ENCODE peak calls at places on chromosome 20, in four cellular contexts. W is IMR-90, A is GM12878, F is endothelial cell of umbilical vein. U is an unnamed sample.

GRCh38 chr20:17097603-17098002 is 129.2 kb upstream of the PCSK2 start:
- DNase-seq in W (no peak), A (no peak), F (no peak), U (no peak)

GRCh38 chr20:12737497-12737896 is 271.3 kb upstream of the SPTLC3 start:
- DNase-seq in W (no peak), A (no peak), F (no peak), U (no peak)

GRCh38 chr20:45095753-45096371 is 5.1 kb downstream of the KCNS1 start:
- DNase-seq in W (peak), A (peak), F (peak), U (peak)

GRCh38 chr20:47360489-47361267 is 4.2 kb upstream of the ZMYND8 start:
- DNase-seq in W (peak), A (no peak), F (peak), U (peak)

GRCh38 chr20:52103469-52103910 is 88.1 kb downstream of the ZFP64 start:
- DNase-seq in W (peak), A (no peak), F (peak), U (peak)

GRCh38 chr20:46741924-46742692 is 32.7 kb downstream of the SLC2A10 start:
- DNase-seq in W (no peak), A (no peak), F (no peak), U (no peak)

GRCh38 chr20:44485830-44486198 is 10.1 kb downstream of the TTPAL start:
- DNase-seq in W (no peak), A (no peak), F (no peak), U (no peak)

GRCh38 chr20:57080796-57081195 is 185.6 kb downstream of the BMP7 start:
- DNase-seq in W (no peak), A (no peak), F (no peak), U (no peak)

GRCh38 chr20:34713194-34713943 is 9.2 kb downstream of the TP53INP2 start:
- DNase-seq in W (peak), A (peak), F (peak), U (peak)

GRCh38 chr20:1946762-1947534 is 46.9 kb downstream of the PDYN start:
- DNase-seq in W (peak), A (no peak), F (no peak), U (no peak)

GRCh38 chr20:34222208-34222607 is 19.0 kb upstream of the ASIP start:
- DNase-seq in W (peak), A (no peak), F (no peak), U (no peak)

GRCh38 chr20:49635171-49635570 is 67.2 kb upstream of the PTGIS start:
- DNase-seq in W (no peak), A (no peak), F (no peak), U (no peak)

GRCh38 chr20:44431118-44431501 is 44.6 kb upstream of the TTPAL start:
- DNase-seq in W (no peak), A (no peak), F (no peak), U (no peak)

GRCh38 chr20:46709459-46710148 is at the start of gene SLC2A10:
- DNase-seq in W (peak), A (no peak), F (peak), U (peak)

GRCh38 chr20:46398963-46399362 is 7.5 kb downstream of the ELMO2 start:
- DNase-seq in W (no peak), A (no peak), F (no peak), U (no peak)

GRCh38 chr20:61437280-61438206 is 185.5 kb downstream of the CDH4 start:
- DNase-seq in W (peak), A (no peak), F (no peak), U (no peak)

GRCh38 chr20:44559302-44559701 is 23.1 kb upstream of the PKIG start:
- DNase-seq in W (no peak), A (no peak), F (no peak), U (no peak)

GRCh38 chr20:60761056-60761455 is 491.0 kb upstream of the CDH4 start:
- DNase-seq in W (no peak), A (no peak), F (no peak), U (no peak)

GRCh38 chr20:19317240-19318069 is 105.0 kb downstream of the SLC24A3 start:
- DNase-seq in W (no peak), A (no peak), F (no peak), U (no peak)

GRCh38 chr20:35306931-35307517 is 14.8 kb upstream of the FAM83C start:
- DNase-seq in W (peak), A (no peak), F (peak), U (peak)

GRCh38 chr20:2693286-2693995 is 861 bp downstream of the EBF4 start:
- DNase-seq in W (no peak), A (no peak), F (peak), U (peak)

GRCh38 chr20:2741881-2742280 is 49.3 kb downstream of the EBF4 start:
- DNase-seq in W (no peak), A (no peak), F (no peak), U (no peak)

GRCh38 chr20:5895626-5896025 is 54.7 kb downstream of the TRMT6 start:
- DNase-seq in W (no peak), A (no peak), F (no peak), U (no peak)

GRCh38 chr20:16695633-16696032 is 34.2 kb upstream of the SNRPB2 start:
- DNase-seq in W (no peak), A (no peak), F (no peak), U (no peak)

GRCh38 chr20:34312024-34312460 is 8.9 kb upstream of the AHCY start:
- DNase-seq in W (no peak), A (no peak), F (no peak), U (no peak)

GRCh38 chr20:34220581-34220980 is 20.6 kb upstream of the ASIP start:
- DNase-seq in W (peak), A (no peak), F (peak), U (no peak)

GRCh38 chr20:45892049-45892816 is 1.1 kb downstream of the CTSA start:
- DNase-seq in W (peak), A (no peak), F (peak), U (peak)

GRCh38 chr20:54068495-54068894 is 1.9 kb downstream of the BCAS1 start:
- DNase-seq in W (no peak), A (no peak), F (no peak), U (no peak)

GRCh38 chr20:49245921-49246740 is 26.9 kb downstream of the DDX27 start:
- DNase-seq in W (peak), A (no peak), F (peak), U (peak)

GRCh38 chr20:137668-138131 is 4.7 kb upstream of the DEFB126 start:
- DNase-seq in W (no peak), A (no peak), F (no peak), U (peak)

GRCh38 chr20:46375771-46376170 is 30.6 kb downstream of the ELMO2 start:
- DNase-seq in W (peak), A (no peak), F (no peak), U (peak)

GRCh38 chr20:4401601-4402000 is 320.1 kb upstream of the PRND start:
- DNase-seq in W (peak), A (no peak), F (peak), U (no peak)

GRCh38 chr20:50224553-50225255 is 34.1 kb downstream of the CEBPB start:
- DNase-seq in W (peak), A (no peak), F (peak), U (peak)

GRCh38 chr20:1332749-1333300 is 3.9 kb upstream of the SDCBP2 start:
- DNase-seq in W (no peak), A (no peak), F (peak), U (no peak)

GRCh38 chr20:22568872-22569344 is 15.5 kb downstream of the FOXA2 start:
- DNase-seq in W (no peak), A (no peak), F (no peak), U (no peak)

GRCh38 chr20:6086868-6087267 is 33.0 kb upstream of the LRRN4 start:
- DNase-seq in W (no peak), A (no peak), F (no peak), U (no peak)

GRCh38 chr20:641516-641913 is 11.5 kb downstream of the SRXN1 start:
- DNase-seq in W (no peak), A (no peak), F (no peak), U (peak)

GRCh38 chr20:36950432-36951197 is 893 bp downstream of the SAMHD1 start:
- DNase-seq in W (peak), A (no peak), F (peak), U (peak)

GRCh38 chr20:40743172-40743775 is 54.2 kb upstream of the MAFB start:
- DNase-seq in W (no peak), A (no peak), F (no peak), U (no peak)

GRCh38 chr20:40741507-40742106 is 52.6 kb upstream of the MAFB start:
- DNase-seq in W (peak), A (no peak), F (peak), U (peak)

GRCh38 chr20:40744072-40744471 is 55.0 kb upstream of the MAFB start:
- DNase-seq in W (no peak), A (no peak), F (no peak), U (no peak)

GRCh38 chr20:40739841-40740240 is 50.8 kb upstream of the MAFB start:
- DNase-seq in W (no peak), A (no peak), F (no peak), U (no peak)

DNA sequence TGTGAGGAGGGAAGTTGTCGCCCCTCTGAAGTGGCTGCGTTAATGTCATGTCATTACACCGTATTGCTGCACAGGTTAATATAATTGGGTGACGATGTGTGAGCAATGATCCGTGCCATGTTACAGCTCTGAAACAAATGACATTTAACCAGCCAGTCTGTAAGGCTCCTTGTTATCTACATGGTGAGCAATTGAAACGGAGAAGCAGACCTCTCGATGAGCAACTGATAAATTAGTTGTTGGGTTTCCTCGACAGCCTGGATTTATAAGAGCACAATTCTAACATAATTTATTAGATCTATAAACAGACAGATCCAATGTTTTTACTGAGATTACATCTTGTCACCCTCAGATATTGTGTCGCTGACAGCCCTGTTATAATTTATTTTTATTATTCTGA is 49.9 kb upstream of the MAFB start:
- DNase-seq in W (no peak), A (no peak), F (no peak), U (no peak)
- TF ChIP-seq FOS in W (no peak), A (no peak), F (no peak), U (no peak)

GRCh38 chr20:14332796-14333345 is 4.5 kb downstream of the FLRT3 start:
- DNase-seq in W (no peak), A (no peak), F (no peak), U (no peak)

GRCh38 chr20:14333734-14334133 is 3.7 kb downstream of the FLRT3 start:
- DNase-seq in W (no peak), A (no peak), F (no peak), U (no peak)

GRCh38 chr20:14335122-14335521 is 2.3 kb downstream of the FLRT3 start:
- DNase-seq in W (no peak), A (no peak), F (no peak), U (no peak)

GRCh38 chr20:14336667-14337066 is 745 bp downstream of the FLRT3 start:
- DNase-seq in W (peak), A (no peak), F (no peak), U (no peak)

GRCh38 chr20:14334306-14334930 is 3.0 kb downstream of the FLRT3 start:
- DNase-seq in W (peak), A (no peak), F (peak), U (no peak)
- TF ChIP-seq FOS in W (no peak), A (no peak), F (no peak), U (no peak)

GRCh38 chr20:59495894-59496510 is 108.3 kb upstream of the PHACTR3 start:
- DNase-seq in W (peak), A (no peak), F (peak), U (peak)
- TF ChIP-seq FOS in W (no peak), A (no peak), F (no peak), U (no peak)

GRCh38 chr20:10673176-10673830 is 496 bp downstream of the JAG1 start:
- DNase-seq in W (no peak), A (no peak), F (peak), U (peak)
- TF ChIP-seq FOS in W (no peak), A (no peak), F (no peak), U (no peak)

DNA sequence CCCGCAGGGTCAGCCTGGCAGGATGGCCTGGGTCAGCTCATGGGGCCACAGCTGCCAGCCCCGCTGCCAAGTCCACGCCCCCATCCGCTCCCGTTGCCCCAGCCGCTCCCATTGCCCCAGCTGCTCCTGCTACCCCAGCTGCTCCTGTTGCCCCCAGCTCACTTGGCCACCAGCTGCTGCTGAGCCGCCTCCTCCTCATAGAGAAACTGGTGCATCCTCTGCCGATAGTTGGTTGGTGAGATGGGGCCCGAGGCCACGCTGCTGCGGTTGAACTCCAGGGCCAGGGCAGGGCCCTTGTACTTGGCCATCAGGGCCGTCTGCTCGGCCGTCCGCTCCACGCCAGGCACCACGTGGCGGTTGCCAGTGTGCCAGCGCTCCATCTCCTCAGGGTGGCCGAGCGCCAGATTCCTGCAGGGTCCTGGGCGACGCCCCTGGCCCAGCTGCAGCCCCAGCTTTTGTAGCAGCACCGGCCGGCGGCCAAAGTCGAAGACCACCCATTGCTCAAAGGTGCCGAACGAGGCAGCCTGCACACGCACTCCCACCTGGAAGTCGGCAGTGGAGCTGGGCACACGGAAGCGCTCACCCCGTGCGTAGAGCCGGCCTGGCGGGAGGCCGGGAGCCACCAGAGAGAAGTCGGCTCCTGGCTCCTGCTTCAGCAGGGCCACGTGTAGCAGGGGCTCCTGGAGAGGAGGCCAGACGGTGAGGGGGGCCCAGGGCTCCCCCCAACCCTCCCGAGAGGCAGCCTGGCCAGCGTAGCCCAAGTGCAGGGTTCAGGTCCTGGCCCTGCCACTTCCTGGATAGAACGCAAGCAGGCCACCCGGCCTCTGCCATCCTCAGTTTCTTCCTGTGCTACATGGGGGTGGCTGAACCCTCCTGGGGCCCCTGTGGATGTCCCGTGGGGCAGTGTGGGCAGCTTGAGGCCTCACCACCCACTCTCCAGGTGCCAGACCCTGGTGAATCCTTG is 4.8 kb downstream of the HELZ2 start:
- DNase-seq in W (no peak), A (no peak), F (no peak), U (no peak)
- TF ChIP-seq FOS in W (no peak), A (no peak), F (no peak), U (no peak)

GRCh38 chr20:62831854-62832211 is 15.0 kb downstream of the COL9A3 start:
- DNase-seq in W (no peak), A (no peak), F (no peak), U (no peak)
- TF ChIP-seq FOS in W (no peak), A (no peak), F (no peak), U (no peak)

DNA sequence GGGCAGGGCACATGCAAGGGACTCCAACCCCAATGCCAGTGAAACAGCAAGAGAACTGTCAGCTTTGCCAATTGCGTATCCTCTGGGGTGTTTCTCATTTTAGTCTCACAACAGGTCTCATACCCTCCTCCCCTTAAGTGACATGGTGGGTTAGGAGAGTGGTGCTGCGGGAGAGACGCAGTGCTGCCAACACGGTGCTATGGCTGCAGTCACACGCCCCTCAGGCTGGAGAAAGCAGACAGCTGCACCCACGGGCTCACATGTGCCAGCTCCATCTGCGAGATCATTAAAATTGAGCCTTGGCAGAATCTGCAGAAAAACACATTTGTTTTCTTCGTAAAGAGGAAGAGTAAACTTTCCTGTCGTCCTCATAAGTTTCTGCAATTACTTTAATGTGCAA is 114.7 kb downstream of the ANKRD60 start:
- DNase-seq in W (no peak), A (no peak), F (no peak), U (no peak)
- TF ChIP-seq FOS in W (no peak), A (no peak), F (no peak), U (no peak)

GRCh38 chr20:21232546-21233280 is 70.4 kb upstream of the XRN2 start:
- DNase-seq in W (no peak), A (no peak), F (no peak), U (no peak)

GRCh38 chr20:21235713-21236445 is 67.3 kb upstream of the XRN2 start:
- DNase-seq in W (peak), A (no peak), F (peak), U (peak)

GRCh38 chr20:21234816-21235215 is 68.3 kb upstream of the XRN2 start:
- DNase-seq in W (no peak), A (no peak), F (no peak), U (no peak)

GRCh38 chr20:21234324-21234723 is 68.8 kb upstream of the XRN2 start:
- DNase-seq in W (no peak), A (no peak), F (no peak), U (no peak)

DNA sequence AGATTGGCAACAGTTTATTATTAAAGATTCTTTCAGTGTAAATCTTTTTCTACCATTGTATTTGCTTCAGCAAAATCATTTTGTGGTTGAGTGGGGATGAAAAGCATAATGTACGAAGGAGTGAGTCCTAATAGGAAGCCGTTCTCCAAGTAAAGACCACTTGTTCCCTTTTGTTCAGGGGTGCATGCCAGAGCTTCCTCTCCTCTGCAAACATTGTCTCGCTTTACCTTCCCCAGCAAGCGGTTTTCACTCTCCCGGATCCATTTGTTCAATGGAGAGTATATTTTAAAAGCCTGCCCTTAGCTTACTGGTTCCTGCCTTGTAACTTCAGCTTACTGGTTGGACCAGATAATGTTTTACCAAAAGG is 67.8 kb upstream of the XRN2 start:
- DNase-seq in W (no peak), A (no peak), F (no peak), U (no peak)
- TF ChIP-seq FOS in W (no peak), A (no peak), F (no peak), U (no peak)